ENCODE peak calls at places on chromosome 5, in four cellular contexts. One of them, this sample, is unnamed.

GRCh38 chr5:142110046-142110531 is 1.5 kb downstream of the NDFIP1 start:
- DNase-seq in RWPE1: peak
- DNase-seq in coronary artery: no peak
- DNase-seq in endothelial cell: no peak
- DNase-seq in this sample: no peak

GRCh38 chr5:33118761-33119415 is 321.9 kb upstream of the TARS1 start:
- DNase-seq in RWPE1: peak
- DNase-seq in coronary artery: no peak
- DNase-seq in endothelial cell: no peak
- DNase-seq in this sample: no peak

GRCh38 chr5:40220260-40220659 is 459.5 kb upstream of the PTGER4 start:
- DNase-seq in RWPE1: no peak
- DNase-seq in coronary artery: no peak
- DNase-seq in endothelial cell: no peak
- DNase-seq in this sample: no peak

GRCh38 chr5:9156282-9156681 is 389.6 kb downstream of the SEMA5A start:
- DNase-seq in RWPE1: peak
- DNase-seq in coronary artery: no peak
- DNase-seq in endothelial cell: peak
- DNase-seq in this sample: no peak

GRCh38 chr5:154179846-154180710 is 10.5 kb upstream of the GALNT10 start:
- DNase-seq in RWPE1: peak
- DNase-seq in coronary artery: no peak
- DNase-seq in endothelial cell: peak
- DNase-seq in this sample: no peak

GRCh38 chr5:140966293-140967225 is at the start of gene PCDHAC2:
- DNase-seq in RWPE1: peak
- DNase-seq in coronary artery: no peak
- DNase-seq in endothelial cell: peak
- DNase-seq in this sample: no peak

GRCh38 chr5:72242796-72243475 is 77.1 kb downstream of the MRPS27 start:
- DNase-seq in RWPE1: no peak
- DNase-seq in coronary artery: no peak
- DNase-seq in endothelial cell: no peak
- DNase-seq in this sample: no peak

GRCh38 chr5:132825824-132826391 is 4.5 kb downstream of the SHROOM1 start:
- DNase-seq in RWPE1: no peak
- DNase-seq in coronary artery: no peak
- DNase-seq in endothelial cell: no peak
- DNase-seq in this sample: no peak

GRCh38 chr5:132884548-132884947 is 11.1 kb downstream of the LEAP2 start:
- DNase-seq in RWPE1: no peak
- DNase-seq in coronary artery: no peak
- DNase-seq in endothelial cell: no peak
- DNase-seq in this sample: no peak

GRCh38 chr5:139023276-139023675 is 148.1 kb upstream of the LRRTM2 start:
- DNase-seq in RWPE1: no peak
- DNase-seq in coronary artery: no peak
- DNase-seq in endothelial cell: no peak
- DNase-seq in this sample: no peak

GRCh38 chr5:458547-459353 is 15.8 kb downstream of the EXOC3 start:
- DNase-seq in RWPE1: peak
- DNase-seq in coronary artery: peak
- DNase-seq in endothelial cell: no peak
- DNase-seq in this sample: no peak

GRCh38 chr5:141475625-141476131 is at the start of gene PCDHGC3:
- DNase-seq in RWPE1: peak
- DNase-seq in coronary artery: peak
- DNase-seq in endothelial cell: peak
- DNase-seq in this sample: no peak

GRCh38 chr5:164233796-164234195 is 728.4 kb downstream of the MAT2B start:
- DNase-seq in RWPE1: peak
- DNase-seq in coronary artery: no peak
- DNase-seq in endothelial cell: no peak
- DNase-seq in this sample: no peak

DNA sequence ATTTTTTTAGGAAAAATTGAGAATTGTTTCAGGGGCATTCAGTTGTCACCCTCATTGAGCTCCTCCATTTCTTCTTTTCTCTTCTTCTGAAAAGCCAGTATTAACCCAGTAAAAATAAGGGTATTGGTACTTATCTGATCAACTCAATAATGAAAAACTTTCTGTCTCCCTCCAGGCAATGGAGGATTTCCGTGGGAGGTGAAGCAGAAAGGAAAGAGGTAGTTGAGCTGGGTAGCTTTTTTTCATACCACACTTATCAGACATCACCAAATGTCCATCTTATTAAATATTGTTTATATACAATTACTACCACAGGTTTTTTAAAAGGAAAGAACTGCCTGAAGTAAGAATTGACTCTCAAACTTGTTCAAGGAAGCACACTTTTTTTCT is 731.1 kb upstream of the ZNF608 start:
- DNase-seq in RWPE1: no peak
- DNase-seq in coronary artery: no peak
- DNase-seq in endothelial cell: no peak
- DNase-seq in this sample: no peak
- TF ChIP-seq CTCF in RWPE1: no peak
- TF ChIP-seq CTCF in coronary artery: no peak
- TF ChIP-seq CTCF in endothelial cell: no peak
- TF ChIP-seq CTCF in this sample: no peak

GRCh38 chr5:60698316-60698715 is 1.6 kb downstream of the DEPDC1B start:
- DNase-seq in RWPE1: no peak
- DNase-seq in coronary artery: no peak
- DNase-seq in endothelial cell: no peak
- DNase-seq in this sample: no peak

GRCh38 chr5:60703944-60704343 is 4.0 kb upstream of the DEPDC1B start:
- DNase-seq in RWPE1: no peak
- DNase-seq in coronary artery: no peak
- DNase-seq in endothelial cell: no peak
- DNase-seq in this sample: no peak

GRCh38 chr5:60700347-60700815 is 415 bp upstream of the DEPDC1B start:
- DNase-seq in RWPE1: peak
- DNase-seq in coronary artery: no peak
- DNase-seq in endothelial cell: no peak
- DNase-seq in this sample: no peak

GRCh38 chr5:60701317-60701988 is 1.5 kb upstream of the DEPDC1B start:
- DNase-seq in RWPE1: no peak
- DNase-seq in coronary artery: no peak
- DNase-seq in endothelial cell: no peak
- DNase-seq in this sample: no peak

DNA sequence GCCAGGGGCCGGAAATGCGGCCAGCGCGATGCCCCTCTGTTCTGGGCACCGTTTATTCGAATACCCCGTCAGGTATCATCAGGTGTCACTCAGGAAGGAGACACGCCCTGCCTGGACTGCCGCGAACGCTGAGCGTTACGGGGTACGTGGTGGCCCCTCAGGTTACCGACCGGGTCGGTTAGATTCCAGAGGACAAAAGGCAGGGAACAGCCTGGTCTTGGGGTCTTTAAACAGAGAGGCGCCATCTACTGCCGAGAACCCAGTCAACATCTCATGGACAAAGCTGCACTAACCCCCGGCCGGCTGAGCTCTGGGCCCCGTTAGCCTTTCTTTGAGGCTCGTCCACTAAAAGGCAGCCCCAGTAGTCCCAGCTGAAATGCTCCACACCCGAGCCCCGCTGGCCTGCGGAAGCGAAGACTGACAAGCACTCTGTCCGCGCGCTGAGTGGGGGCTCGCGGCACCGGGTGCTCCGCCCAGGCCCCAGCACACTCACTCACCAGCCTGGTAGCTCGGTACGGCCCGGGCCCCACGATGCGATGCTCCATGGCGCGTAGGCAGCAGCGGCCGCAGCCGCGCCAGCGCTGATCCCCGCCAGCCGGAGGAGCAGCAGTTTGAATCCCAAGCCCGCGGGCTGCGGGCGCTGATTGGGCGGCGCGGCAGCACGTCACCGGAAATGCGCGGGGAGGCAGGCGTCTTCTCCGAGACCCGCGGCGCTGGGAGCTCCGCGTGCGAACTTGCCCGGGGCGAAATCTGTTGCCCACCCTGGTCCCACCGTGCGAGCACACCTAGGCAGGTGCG is at the start of gene DEPDC1B:
- DNase-seq in RWPE1: peak
- DNase-seq in coronary artery: peak
- DNase-seq in endothelial cell: peak
- DNase-seq in this sample: peak
- TF ChIP-seq CTCF in RWPE1: peak
- TF ChIP-seq CTCF in coronary artery: no peak
- TF ChIP-seq CTCF in endothelial cell: no peak
- TF ChIP-seq CTCF in this sample: peak

DNA sequence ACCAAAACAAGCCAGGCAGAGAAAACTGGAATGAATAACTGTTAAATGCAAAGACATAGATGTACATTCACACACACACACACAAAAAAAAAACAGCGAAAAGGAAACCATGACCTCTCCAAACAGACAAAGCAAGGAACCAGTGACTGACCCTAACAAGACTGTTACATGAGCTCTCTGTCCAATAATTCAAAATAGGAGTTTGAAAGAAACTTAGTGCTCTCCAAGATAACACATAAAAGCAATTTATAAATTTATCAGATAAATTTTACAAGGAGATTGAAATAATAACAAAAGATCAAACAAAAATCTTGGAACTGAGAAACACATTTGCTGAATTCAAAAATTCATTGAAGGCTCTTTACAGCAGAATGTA is 423.5 kb upstream of the RGMB start:
- DNase-seq in RWPE1: no peak
- DNase-seq in coronary artery: no peak
- DNase-seq in endothelial cell: no peak
- DNase-seq in this sample: no peak
- TF ChIP-seq CTCF in RWPE1: no peak
- TF ChIP-seq CTCF in coronary artery: no peak
- TF ChIP-seq CTCF in endothelial cell: no peak
- TF ChIP-seq CTCF in this sample: peak

DNA sequence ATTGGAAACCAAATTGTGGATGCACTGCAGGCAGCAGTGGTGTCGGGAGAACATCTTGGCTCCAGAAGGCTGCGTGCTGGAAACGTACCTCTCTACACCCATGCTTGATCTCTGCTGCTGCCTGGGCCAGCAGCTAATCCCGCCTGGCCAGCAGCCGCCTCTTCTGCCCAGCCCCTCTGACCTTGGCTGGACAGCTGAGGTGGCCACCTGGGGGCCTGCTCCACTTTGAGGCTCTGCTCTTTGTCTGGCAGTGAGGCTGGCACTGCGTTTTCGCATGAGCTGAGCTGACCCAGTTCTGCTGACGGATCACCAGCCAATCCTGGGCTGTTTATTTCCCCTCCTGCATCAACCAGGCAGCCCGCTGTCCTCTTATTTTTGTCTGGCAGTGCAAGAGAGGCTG is 154.9 kb downstream of the TENT4A start:
- DNase-seq in RWPE1: no peak
- DNase-seq in coronary artery: peak
- DNase-seq in endothelial cell: no peak
- DNase-seq in this sample: no peak
- TF ChIP-seq CTCF in RWPE1: no peak
- TF ChIP-seq CTCF in coronary artery: no peak
- TF ChIP-seq CTCF in endothelial cell: no peak
- TF ChIP-seq CTCF in this sample: no peak

GRCh38 chr5:11370985-11371384 is 533.3 kb downstream of the CTNND2 start:
- DNase-seq in RWPE1: no peak
- DNase-seq in coronary artery: no peak
- DNase-seq in endothelial cell: no peak
- DNase-seq in this sample: no peak

GRCh38 chr5:11377896-11378295 is 526.4 kb downstream of the CTNND2 start:
- DNase-seq in RWPE1: no peak
- DNase-seq in coronary artery: no peak
- DNase-seq in endothelial cell: no peak
- DNase-seq in this sample: no peak

DNA sequence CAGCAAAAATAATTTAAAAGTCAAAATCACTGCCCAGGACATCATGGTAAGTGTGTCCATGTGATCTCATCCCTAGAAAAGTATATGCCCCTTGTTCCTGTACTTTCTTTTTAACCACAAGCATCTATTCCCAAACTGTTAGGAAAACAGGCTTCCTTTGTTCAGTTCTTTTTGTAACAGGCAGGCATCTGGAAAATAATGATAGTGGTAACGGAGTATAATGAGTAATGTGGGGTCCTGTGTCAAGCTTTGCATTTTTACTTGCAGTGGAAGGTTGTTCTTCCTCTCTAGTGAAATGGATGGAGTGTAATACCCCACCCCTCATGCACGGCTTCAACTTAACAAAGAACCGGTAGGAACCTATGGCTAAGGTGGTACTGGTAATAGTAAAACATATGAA is 532.1 kb downstream of the CTNND2 start:
- DNase-seq in RWPE1: no peak
- DNase-seq in coronary artery: no peak
- DNase-seq in endothelial cell: no peak
- DNase-seq in this sample: no peak
- TF ChIP-seq CTCF in RWPE1: no peak
- TF ChIP-seq CTCF in coronary artery: no peak
- TF ChIP-seq CTCF in endothelial cell: no peak
- TF ChIP-seq CTCF in this sample: no peak

DNA sequence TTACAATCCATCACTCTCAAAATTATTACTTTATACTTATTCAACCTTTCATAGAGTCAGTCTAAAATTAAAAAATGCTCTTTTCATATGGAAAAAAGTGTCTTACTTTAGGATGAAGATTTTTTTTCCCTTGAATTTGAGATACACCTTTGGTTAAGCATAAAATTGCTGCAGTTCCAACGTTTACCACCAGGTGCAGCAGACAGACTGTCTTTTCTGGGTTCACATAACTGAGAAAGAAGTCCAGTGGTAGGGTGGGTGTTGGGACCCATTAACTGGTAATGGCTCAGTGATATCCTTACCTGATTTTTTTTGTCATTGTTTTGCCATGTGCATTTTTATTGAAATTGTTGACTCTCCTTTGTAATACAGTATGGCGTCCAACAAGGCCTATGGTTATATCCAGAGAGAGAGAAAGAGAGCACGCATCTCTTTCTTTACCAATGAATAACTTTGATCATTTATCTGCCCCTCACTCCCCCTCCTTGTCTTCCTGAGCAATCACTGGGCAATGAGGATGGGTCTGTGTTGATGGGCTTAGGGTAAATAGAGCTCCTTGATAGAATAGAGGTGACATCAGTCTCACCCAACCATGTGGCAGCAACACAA is 98.4 kb downstream of the FBXL7 start:
- DNase-seq in RWPE1: no peak
- DNase-seq in coronary artery: no peak
- DNase-seq in endothelial cell: peak
- DNase-seq in this sample: no peak
- TF ChIP-seq CTCF in RWPE1: peak
- TF ChIP-seq CTCF in coronary artery: peak
- TF ChIP-seq CTCF in endothelial cell: peak
- TF ChIP-seq CTCF in this sample: peak

GRCh38 chr5:170631471-170632195 is 127.8 kb downstream of the KCNIP1 start:
- DNase-seq in RWPE1: no peak
- DNase-seq in coronary artery: peak
- DNase-seq in endothelial cell: peak
- DNase-seq in this sample: no peak
- TF ChIP-seq CTCF in RWPE1: no peak
- TF ChIP-seq CTCF in coronary artery: no peak
- TF ChIP-seq CTCF in endothelial cell: peak
- TF ChIP-seq CTCF in this sample: peak